ENCODE peak calls at places on chromosomes 11 and 22, in six cellular contexts. G, D, N, V, X and A are unnamed samples.

GRCh38 chr11:116082256-116082655 is 578.0 kb upstream of the CADM1 start:
- DNase-seq in D (no peak), N (no peak), V (no peak), X (no peak), G (no peak), A (no peak)

GRCh38 chr11:2166091-2166851 is 5.3 kb upstream of the INS start:
- DNase-seq in D (no peak), N (peak; percentile 71), X (no peak), G (no peak), V (no peak), A (no peak)

GRCh38 chr11:115670538-115671200 is 166.5 kb upstream of the CADM1 start:
- DNase-seq in V (no peak), X (no peak), N (no peak), G (no peak), D (no peak), A (no peak)

GRCh38 chr11:1829039-1829820 is 5.6 kb upstream of the SYT8 start:
- DNase-seq in N (no peak), X (no peak), G (peak; percentile 43), V (no peak), D (no peak), A (no peak)

GRCh38 chr11:118625976-118626375 is 18.6 kb downstream of the PHLDB1 start:
- DNase-seq in D (no peak), X (no peak), N (no peak), V (no peak), G (no peak), A (no peak)

GRCh38 chr11:70040452-70040851 is 37.7 kb upstream of the ANO1 start:
- DNase-seq in X (no peak), D (no peak), N (no peak), V (no peak), G (no peak), A (no peak)

GRCh38 chr22:50474711-50475651 is at the start of gene SBF1:
- DNase-seq in V (peak; percentile 89), X (peak; percentile 90), D (peak; percentile 83), N (peak; percentile 96), G (peak; percentile 84), A (peak; percentile 95)

GRCh38 chr11:36500315-36500721 is 9.8 kb downstream of the TRAF6 start:
- DNase-seq in V (peak; percentile 89), X (no peak), D (no peak), N (no peak), G (peak; percentile 96), A (no peak)

GRCh38 chr11:86040919-86041318 is 28.0 kb downstream of the PICALM start:
- DNase-seq in G (no peak), D (no peak), N (no peak), V (peak; percentile 16), X (no peak), A (no peak)

GRCh38 chr11:72113170-72113808 is 794 bp upstream of the ANAPC15 start:
- DNase-seq in X (no peak), G (peak; percentile 52), N (no peak), D (no peak), V (no peak), A (no peak)

GRCh38 chr11:131002145-131002544 is 85.9 kb upstream of the SNX19 start:
- DNase-seq in D (no peak), X (no peak), V (no peak), G (no peak), N (no peak), A (no peak)

GRCh38 chr11:35295751-35296150 is 123.6 kb downstream of the SLC1A2 start:
- DNase-seq in N (no peak), G (no peak), V (no peak), D (no peak), X (no peak), A (no peak)

GRCh38 chr11:122656631-122657101 is 1.1 kb downstream of the UBASH3B start:
- DNase-seq in N (peak; percentile 54), G (peak; percentile 56), D (peak; percentile 15), V (peak; percentile 59), X (no peak), A (peak; percentile 75)

GRCh38 chr11:528815-529728 is 6.3 kb downstream of the HRAS start:
- DNase-seq in X (no peak), D (no peak), G (no peak), N (no peak), V (no peak), A (no peak)

GRCh38 chr22:50250555-50251471 is at the start of gene HDAC10:
- DNase-seq in N (peak; percentile 89), X (no peak), D (peak; percentile 45), G (peak; percentile 74), V (peak; percentile 76), A (peak; percentile 88)

GRCh38 chr11:96393753-96394348 is 4.0 kb downstream of the JRKL start:
- DNase-seq in D (no peak), G (peak; percentile 61), N (no peak), V (peak; percentile 57), X (no peak), A (no peak)

GRCh38 chr11:69994810-69995209 is 83.3 kb upstream of the ANO1 start:
- DNase-seq in G (no peak), X (no peak), N (no peak), V (no peak), D (no peak), A (no peak)

GRCh38 chr22:40753114-40753513 is 66.0 kb downstream of the SLC25A17 start:
- DNase-seq in X (no peak), N (no peak), G (no peak), V (no peak), D (no peak), A (no peak)

GRCh38 chr11:29051935-29052334 is 943.7 kb downstream of the METTL15 start:
- DNase-seq in X (no peak), D (no peak), G (peak; percentile 33), V (no peak), N (no peak), A (no peak)

DNA sequence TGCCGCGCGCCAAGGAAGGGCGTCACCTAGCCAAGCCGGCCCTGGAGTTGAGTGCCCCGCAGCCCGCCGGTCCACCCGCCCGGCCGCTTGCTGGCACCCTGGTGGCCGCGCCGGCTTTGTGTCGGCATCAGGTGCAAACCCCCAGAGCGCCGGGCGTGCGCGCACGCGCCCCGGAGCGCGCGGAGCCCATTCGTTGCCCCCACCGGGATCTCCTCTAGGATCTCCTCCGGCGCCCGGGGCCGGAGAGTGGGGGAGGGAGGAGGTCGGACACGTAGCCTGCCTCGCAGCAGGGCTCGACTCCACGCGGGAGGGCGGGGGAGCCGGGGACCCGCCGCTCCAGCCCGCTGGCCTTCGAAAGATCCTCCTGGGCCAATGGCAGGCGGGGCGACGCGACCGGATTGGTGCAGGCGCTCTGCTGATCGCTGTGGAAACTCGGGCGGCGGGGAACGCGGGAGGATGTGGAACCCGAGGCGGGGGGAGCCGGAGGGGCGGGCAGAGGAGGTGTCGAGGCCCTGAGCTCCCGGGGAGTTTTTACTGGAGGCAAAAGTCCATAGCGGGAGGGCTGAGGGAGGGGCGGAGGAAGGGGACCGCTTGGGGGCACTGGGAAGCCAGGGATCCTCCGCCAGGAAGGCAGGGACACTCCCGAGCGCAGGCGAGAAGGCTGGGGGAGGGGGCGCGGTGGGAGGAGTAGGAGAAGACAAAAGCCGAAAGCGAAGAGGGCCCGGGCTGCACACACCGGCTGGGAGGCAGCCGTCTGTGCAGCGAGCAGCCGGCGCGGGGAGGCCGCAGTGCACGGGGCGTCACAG is at the start of gene FADS2:
- DNase-seq in N (peak; percentile 86), V (peak; percentile 93), G (peak; percentile 89), D (peak; percentile 83), X (peak; percentile 77), A (peak; percentile 92)
- TF ChIP-seq CTCF in N (no peak), V (peak; percentile 28), G (no peak), D (peak; percentile 33), X (no peak), A (no peak)

DNA sequence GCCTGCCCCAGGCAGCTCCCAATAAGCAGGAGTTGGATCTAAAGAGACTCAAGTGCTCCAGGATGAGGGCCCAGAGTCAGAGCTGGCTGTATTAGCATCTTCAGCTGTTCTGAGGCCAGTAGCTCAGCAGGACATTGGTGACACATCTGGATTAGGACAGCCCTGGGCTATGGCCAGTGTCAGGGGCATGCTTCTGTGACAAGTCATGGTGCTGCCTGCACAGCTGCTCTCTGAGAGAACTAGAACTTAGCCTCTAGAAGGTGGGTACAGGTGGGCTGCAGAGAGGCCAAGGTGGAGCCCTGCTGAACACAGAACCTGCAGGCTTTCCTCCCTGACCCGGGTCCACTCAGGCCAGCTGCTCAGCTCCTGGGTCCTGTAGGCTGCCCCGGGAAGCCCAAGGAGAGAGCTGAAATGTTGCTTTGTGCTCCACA is 427.0 kb downstream of the SOX6 start:
- DNase-seq in V (no peak), G (no peak), N (peak; percentile 11), D (no peak), X (no peak), A (no peak)
- H3K27me3 ChIP-seq in V (no peaks in the 10 kb centered on the region), G (peaks cover 3% of the 10 kb centered on the region), N (no peaks in the 10 kb centered on the region), D (no peaks in the 10 kb centered on the region), X (no peaks in the 10 kb centered on the region), A (peaks cover 25% of the 10 kb centered on the region)

DNA sequence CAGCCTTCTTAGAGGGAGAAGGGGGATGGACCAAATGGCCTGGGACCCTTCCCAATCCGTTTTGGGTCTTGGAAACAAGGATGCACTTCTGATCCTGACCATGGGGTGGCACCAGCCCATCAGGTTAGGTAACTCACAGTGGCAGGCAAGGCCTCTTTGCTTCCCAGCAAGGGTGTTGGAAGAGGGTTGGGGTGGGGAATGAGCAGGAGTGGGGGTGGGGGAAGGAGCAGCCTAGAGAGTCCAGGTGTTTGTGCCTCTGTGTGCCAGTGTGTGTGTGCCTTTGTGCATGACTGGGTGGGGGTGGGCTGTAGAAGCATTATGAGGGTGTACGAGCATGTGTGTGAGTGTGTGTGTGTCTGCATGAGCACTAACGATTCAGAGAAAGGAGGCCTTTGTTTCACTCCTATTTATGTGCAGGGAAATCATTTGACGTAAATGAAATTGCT is 213.1 kb downstream of the INSC start:
- DNase-seq in X (no peak), D (peak; percentile 69), V (no peak), G (peak; percentile 51), N (peak; percentile 67), A (no peak)
- TF ChIP-seq POLR2A in X (no peak), D (no peak), V (no peak), G (no peak), N (no peak), A (no peak)

DNA sequence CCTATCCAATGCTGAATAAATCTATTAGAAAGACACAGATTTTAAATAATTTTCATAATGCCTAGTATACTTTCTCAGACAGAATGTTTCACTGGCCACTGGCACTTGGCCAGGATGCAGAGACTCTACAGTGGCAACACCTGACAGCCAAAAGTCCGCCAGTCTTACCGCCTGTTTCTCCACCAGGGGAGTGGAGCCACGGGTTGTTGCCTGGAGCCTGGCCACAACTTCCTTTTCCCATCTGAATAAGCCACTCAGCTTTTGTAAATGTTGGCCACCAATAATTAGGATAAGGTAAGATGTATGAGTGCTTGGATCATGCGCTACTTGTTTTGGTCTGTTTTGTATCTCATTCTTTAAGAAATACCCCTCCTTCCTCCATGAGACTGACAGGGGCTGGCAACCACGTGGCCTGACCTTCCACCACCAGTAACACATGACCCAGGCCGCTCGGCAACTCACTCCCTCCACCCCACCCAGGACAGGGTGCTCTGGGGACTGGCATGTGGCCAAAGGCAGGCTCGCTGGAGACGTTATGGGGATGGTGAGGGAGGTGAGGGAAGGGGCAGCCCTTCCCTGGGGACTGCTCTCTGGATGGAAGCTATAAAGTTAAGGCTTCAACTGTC is 93.0 kb upstream of the BID start:
- DNase-seq in X (no peak), N (no peak), V (no peak), D (no peak), G (no peak), A (peak; percentile 84)
- TF ChIP-seq CTCF in X (no peak), N (no peak), V (no peak), D (no peak), G (no peak), A (no peak)

GRCh38 chr22:20434264-20434751 is 3.3 kb downstream of the SCARF2 start:
- DNase-seq in N (no peak), G (no peak), X (peak; percentile 42), V (no peak), D (no peak), A (peak; percentile 61)
- H3K27me3 ChIP-seq in N (peaks cover 18% of the 10 kb centered on the region), G (no peaks in the 10 kb centered on the region), X (peaks cover 67% of the 10 kb centered on the region), V (no peaks in the 10 kb centered on the region), D (no peaks in the 10 kb centered on the region), A (peaks cover 14% of the 10 kb centered on the region)

GRCh38 chr11:76591416-76591815 is 79.1 kb downstream of the LRRC32 start:
- DNase-seq in N (no peak), X (no peak), G (no peak), V (no peak), D (no peak), A (no peak)
- TF ChIP-seq POLR2A in N (no peak), X (no peak), G (no peak), V (no peak), D (no peak), A (no peak)